ENCODE peak calls at places on chromosomes 16 and 17, in nine cellular contexts. One of them, this sample, is unnamed.

GRCh38 chr16:85653226-85653917 is 35.4 kb downstream of the GINS2 start:
- DNase-seq in T1000: no peak
- DNase-seq in A549: no peak
- DNase-seq in T follicular helper cell: no peak
- DNase-seq in NCI-H510A: no peak
- DNase-seq in AG04450: no peak
- DNase-seq in posterior vena cava: no peak
- DNase-seq in H9: no peak
- DNase-seq in uterus: peak
- DNase-seq in this sample: no peak

GRCh38 chr16:67673712-67674580 is 7.3 kb downstream of the C16orf86 start:
- DNase-seq in posterior vena cava: no peak
- DNase-seq in AG04450: no peak
- DNase-seq in NCI-H510A: no peak
- DNase-seq in T1000: no peak
- DNase-seq in T follicular helper cell: no peak
- DNase-seq in H9: no peak
- DNase-seq in A549: no peak
- DNase-seq in uterus: peak
- DNase-seq in this sample: peak

GRCh38 chr17:35726609-35727460 is 4.6 kb upstream of the RASL10B start:
- DNase-seq in AG04450: peak
- DNase-seq in A549: no peak
- DNase-seq in T follicular helper cell: no peak
- DNase-seq in uterus: peak
- DNase-seq in NCI-H510A: no peak
- DNase-seq in H9: peak
- DNase-seq in posterior vena cava: peak
- DNase-seq in T1000: peak
- DNase-seq in this sample: no peak

GRCh38 chr16:15493416-15494181 is 59.2 kb downstream of the BMERB1 start:
- DNase-seq in NCI-H510A: no peak
- DNase-seq in A549: no peak
- DNase-seq in posterior vena cava: no peak
- DNase-seq in T follicular helper cell: no peak
- DNase-seq in uterus: peak
- DNase-seq in H9: no peak
- DNase-seq in T1000: no peak
- DNase-seq in AG04450: no peak
- DNase-seq in this sample: no peak

GRCh38 chr17:59001158-59001814 is 105.4 kb downstream of the TRIM37 start:
- DNase-seq in uterus: peak
- DNase-seq in posterior vena cava: no peak
- DNase-seq in T follicular helper cell: peak
- DNase-seq in T1000: no peak
- DNase-seq in H9: peak
- DNase-seq in A549: no peak
- DNase-seq in NCI-H510A: no peak
- DNase-seq in AG04450: no peak
- DNase-seq in this sample: peak

GRCh38 chr16:1723450-1724147 is 17.6 kb downstream of the MAPK8IP3 start:
- DNase-seq in uterus: no peak
- DNase-seq in AG04450: no peak
- DNase-seq in NCI-H510A: no peak
- DNase-seq in T1000: no peak
- DNase-seq in H9: no peak
- DNase-seq in T follicular helper cell: peak
- DNase-seq in A549: peak
- DNase-seq in posterior vena cava: no peak
- DNase-seq in this sample: peak

GRCh38 chr16:28826141-28826540 is 3.3 kb downstream of the ATXN2L start:
- DNase-seq in T1000: no peak
- DNase-seq in uterus: no peak
- DNase-seq in T follicular helper cell: no peak
- DNase-seq in posterior vena cava: no peak
- DNase-seq in NCI-H510A: no peak
- DNase-seq in AG04450: no peak
- DNase-seq in A549: no peak
- DNase-seq in H9: no peak
- DNase-seq in this sample: no peak

GRCh38 chr17:45394001-45394912 is 38.4 kb downstream of the ARHGAP27 start:
- DNase-seq in AG04450: no peak
- DNase-seq in posterior vena cava: no peak
- DNase-seq in T follicular helper cell: no peak
- DNase-seq in A549: no peak
- DNase-seq in H9: peak
- DNase-seq in NCI-H510A: no peak
- DNase-seq in uterus: no peak
- DNase-seq in T1000: no peak
- DNase-seq in this sample: no peak

GRCh38 chr17:82328141-82328993 is 5.2 kb downstream of the SECTM1 start:
- DNase-seq in AG04450: no peak
- DNase-seq in H9: no peak
- DNase-seq in T follicular helper cell: no peak
- DNase-seq in posterior vena cava: no peak
- DNase-seq in NCI-H510A: no peak
- DNase-seq in T1000: no peak
- DNase-seq in uterus: no peak
- DNase-seq in A549: no peak
- DNase-seq in this sample: no peak

GRCh38 chr16:57838161-57838560 is 35.9 kb upstream of the KIFC3 start:
- DNase-seq in T1000: no peak
- DNase-seq in AG04450: no peak
- DNase-seq in A549: no peak
- DNase-seq in uterus: no peak
- DNase-seq in T follicular helper cell: no peak
- DNase-seq in NCI-H510A: no peak
- DNase-seq in H9: no peak
- DNase-seq in posterior vena cava: peak
- DNase-seq in this sample: no peak

GRCh38 chr16:30532285-30533145 is 2.1 kb downstream of the ZNF747 start:
- DNase-seq in uterus: no peak
- DNase-seq in T follicular helper cell: no peak
- DNase-seq in A549: no peak
- DNase-seq in AG04450: no peak
- DNase-seq in posterior vena cava: no peak
- DNase-seq in NCI-H510A: no peak
- DNase-seq in H9: no peak
- DNase-seq in T1000: no peak
- DNase-seq in this sample: no peak

GRCh38 chr17:41777157-41777578 is 9.3 kb downstream of the JUP start:
- DNase-seq in H9: peak
- DNase-seq in NCI-H510A: no peak
- DNase-seq in uterus: no peak
- DNase-seq in T follicular helper cell: no peak
- DNase-seq in posterior vena cava: no peak
- DNase-seq in AG04450: no peak
- DNase-seq in T1000: no peak
- DNase-seq in A549: peak
- DNase-seq in this sample: no peak

GRCh38 chr17:4490109-4490591 is 8.5 kb upstream of the SPNS2 start:
- DNase-seq in T1000: no peak
- DNase-seq in uterus: no peak
- DNase-seq in NCI-H510A: no peak
- DNase-seq in posterior vena cava: no peak
- DNase-seq in A549: peak
- DNase-seq in T follicular helper cell: no peak
- DNase-seq in AG04450: no peak
- DNase-seq in H9: no peak
- DNase-seq in this sample: no peak

GRCh38 chr17:78265121-78265520 is 33.7 kb downstream of the TMEM235 start:
- DNase-seq in A549: no peak
- DNase-seq in T1000: no peak
- DNase-seq in H9: no peak
- DNase-seq in T follicular helper cell: no peak
- DNase-seq in uterus: no peak
- DNase-seq in NCI-H510A: no peak
- DNase-seq in AG04450: no peak
- DNase-seq in posterior vena cava: no peak
- DNase-seq in this sample: no peak

GRCh38 chr16:51540259-51540658 is 389.2 kb upstream of the SALL1 start:
- DNase-seq in T1000: no peak
- DNase-seq in posterior vena cava: no peak
- DNase-seq in T follicular helper cell: no peak
- DNase-seq in NCI-H510A: no peak
- DNase-seq in AG04450: no peak
- DNase-seq in H9: no peak
- DNase-seq in uterus: no peak
- DNase-seq in A549: no peak
- DNase-seq in this sample: no peak

This sample was measured in foreskin melanocyte.